ENCODE peak calls at places on chromosomes 5 and 9, in six cellular contexts. T is endothelial cell of umbilical vein, K is K562, L is A549, U is HepG2, E is H1. Q is an unnamed sample.

GRCh38 chr5:154369682-154370081 is 76.1 kb upstream of the SAP30L start:
- DNase-seq in T (no peak), K (peak; percentile 30), L (no peak), U (no peak), E (no peak), Q (no peak)

GRCh38 chr9:34653610-34654072 is 1.7 kb downstream of the IL11RA start:
- DNase-seq in T (peak; percentile 24), K (no peak), L (no peak), U (no peak), E (no peak), Q (no peak)

GRCh38 chr5:124453221-124454032 is 293.0 kb downstream of the ZNF608 start:
- DNase-seq in T (no peak), K (no peak), L (no peak), U (no peak), E (no peak), Q (no peak)

GRCh38 chr9:123269316-123269715 is 930 bp upstream of the STRBP start:
- DNase-seq in T (no peak), K (no peak), L (no peak), U (no peak), E (no peak), Q (peak; percentile 17)

GRCh38 chr9:72951043-72951442 is 1.8 kb downstream of the ALDH1A1 start:
- DNase-seq in T (peak; percentile 37), K (peak; percentile 31), L (peak; percentile 75), U (peak; percentile 24), E (no peak), Q (no peak)

GRCh38 chr9:86591472-86591871 is 237.3 kb upstream of the TUT7 start:
- DNase-seq in T (no peak), K (no peak), L (no peak), U (no peak), E (no peak), Q (no peak)

GRCh38 chr5:40860711-40861110 is 19.5 kb downstream of the CARD6 start:
- DNase-seq in T (no peak), K (no peak), L (no peak), U (no peak), E (no peak), Q (no peak)

GRCh38 chr5:33810491-33811120 is 81.2 kb downstream of the ADAMTS12 start:
- DNase-seq in T (peak; percentile 9), K (no peak), L (no peak), U (no peak), E (no peak), Q (no peak)

GRCh38 chr5:10301266-10301665 is 6.4 kb downstream of the CMBL start:
- DNase-seq in T (no peak), K (peak; percentile 84), L (no peak), U (no peak), E (no peak), Q (no peak)

GRCh38 chr5:154514331-154514730 is 36.3 kb upstream of the HAND1 start:
- DNase-seq in T (no peak), K (no peak), L (no peak), U (no peak), E (no peak), Q (no peak)

GRCh38 chr9:1771094-1771493 is 244.1 kb upstream of the SMARCA2 start:
- DNase-seq in T (no peak), K (no peak), L (no peak), U (no peak), E (no peak), Q (no peak)

GRCh38 chr5:1501372-1502045 is 22.3 kb downstream of the LPCAT1 start:
- DNase-seq in T (no peak), K (no peak), L (no peak), U (no peak), E (no peak), Q (no peak)

GRCh38 chr5:1502046-1502736 is 21.6 kb downstream of the LPCAT1 start:
- DNase-seq in T (no peak), K (peak; percentile 75), L (no peak), U (no peak), E (no peak), Q (no peak)

GRCh38 chr5:1499851-1500250 is 23.9 kb downstream of the LPCAT1 start:
- DNase-seq in T (no peak), K (no peak), L (no peak), U (no peak), E (no peak), Q (no peak)

GRCh38 chr5:1498623-1499416 is 24.9 kb downstream of the LPCAT1 start:
- DNase-seq in T (no peak), K (no peak), L (no peak), U (no peak), E (no peak), Q (no peak)

DNA sequence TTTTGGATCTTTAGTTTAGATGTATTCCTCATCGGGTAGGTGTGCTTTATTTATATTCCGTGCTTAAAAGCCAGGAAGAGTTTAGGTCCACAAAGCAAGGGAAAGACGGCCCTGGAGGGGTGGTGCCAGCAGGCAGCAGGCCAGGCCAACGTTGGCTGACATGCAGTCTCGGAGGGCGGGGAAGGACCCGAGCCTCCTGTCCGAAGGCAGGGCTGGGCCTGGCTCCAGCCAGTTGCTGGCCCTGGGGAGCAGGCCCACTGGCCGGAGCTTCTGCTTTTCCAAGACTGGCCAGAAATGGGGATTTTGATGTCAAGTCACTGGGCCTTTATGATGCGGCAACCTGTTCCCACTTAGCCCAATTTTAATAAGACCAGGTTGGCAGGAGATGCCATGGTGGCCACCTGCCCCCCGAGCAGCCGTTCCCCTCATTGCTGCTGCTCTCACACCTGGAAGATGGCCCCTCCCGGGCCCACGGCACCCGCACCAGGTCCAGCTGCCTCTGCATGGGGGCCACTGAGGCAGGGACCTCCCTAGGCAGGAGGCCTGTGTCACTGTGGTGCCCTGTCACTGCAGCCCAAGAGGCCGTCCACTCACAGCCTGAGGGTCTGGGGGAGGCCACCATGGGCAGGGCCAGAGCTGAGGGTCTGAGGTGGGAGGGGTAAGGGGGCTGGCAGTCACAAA is 23.2 kb downstream of the LPCAT1 start:
- DNase-seq in T (no peak), K (no peak), L (no peak), U (no peak), E (no peak), Q (no peak)
- TF ChIP-seq JUN in T (no peak), K (no peak), L (no peak), U (no peak), E (no peak), Q (no peak)

GRCh38 chr9:32665101-32665500 is 29.6 kb upstream of the TAF1L start:
- DNase-seq in T (no peak), K (no peak), L (peak; percentile 45), U (no peak), E (no peak), Q (no peak)
- TF ChIP-seq JUN in T (no peak), K (no peak), L (no peak), U (no peak), E (no peak), Q (no peak)

GRCh38 chr9:125663127-125663526 is 43.9 kb downstream of the MAPKAP1 start:
- DNase-seq in T (peak; percentile 88), K (peak; percentile 18), L (peak; percentile 35), U (no peak), E (no peak), Q (no peak)
- TF ChIP-seq JUN in T (peak; percentile 99), K (peak; percentile 61), L (no peak), U (no peak), E (no peak), Q (no peak)

GRCh38 chr5:125597338-125597737 is 825.9 kb upstream of the GRAMD2B start:
- DNase-seq in T (no peak), K (no peak), L (no peak), U (no peak), E (no peak), Q (no peak)
- TF ChIP-seq JUN in T (no peak), K (no peak), L (no peak), U (no peak), E (no peak), Q (no peak)

DNA sequence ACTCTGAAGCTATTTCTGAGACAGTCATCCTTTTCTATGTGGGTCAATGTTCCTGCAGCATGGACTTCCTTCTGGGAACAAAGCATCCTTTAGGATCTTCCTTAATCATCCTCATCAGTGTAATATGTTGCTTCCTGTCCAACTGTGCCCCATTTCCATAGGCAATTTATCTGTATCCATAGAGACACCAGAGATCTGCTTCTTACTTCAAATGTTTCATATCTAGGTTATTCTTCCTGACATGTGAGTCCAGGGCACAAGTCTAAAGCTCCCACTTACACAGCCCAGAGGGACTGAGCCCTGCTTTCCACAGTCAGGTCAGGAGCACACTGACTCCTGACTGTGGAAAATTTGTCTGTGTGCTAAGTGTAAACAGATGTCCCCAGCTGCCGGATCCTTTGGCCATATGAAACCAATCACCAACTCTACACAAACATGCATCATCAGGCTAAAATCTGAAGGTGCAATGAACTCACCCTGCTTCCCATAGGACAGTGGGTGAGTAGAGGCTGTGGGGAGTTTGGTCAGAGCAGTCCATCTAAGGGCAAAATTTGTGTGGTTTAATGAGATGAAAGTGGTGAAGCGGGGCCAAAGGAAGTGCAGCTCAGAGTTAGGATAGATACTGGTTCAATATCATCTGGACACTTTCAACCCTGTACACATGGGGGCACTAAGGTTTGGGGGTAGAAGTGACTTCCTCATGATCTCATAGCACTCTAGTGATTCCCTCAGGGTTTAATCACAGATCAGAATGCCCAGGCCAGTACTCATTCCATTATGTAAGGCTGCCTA is 85.2 kb upstream of the TNC start:
- DNase-seq in T (no peak), K (no peak), L (no peak), U (no peak), E (no peak), Q (no peak)
- TF ChIP-seq JUN in T (no peak), K (no peak), L (no peak), U (no peak), E (no peak), Q (no peak)

GRCh38 chr9:33344145-33344544 is 53.8 kb downstream of the NFX1 start:
- DNase-seq in T (no peak), K (no peak), L (peak; percentile 44), U (no peak), E (peak; percentile 16), Q (no peak)

GRCh38 chr9:33341182-33341581 is 50.9 kb downstream of the NFX1 start:
- DNase-seq in T (no peak), K (peak; percentile 46), L (no peak), U (no peak), E (no peak), Q (no peak)

DNA sequence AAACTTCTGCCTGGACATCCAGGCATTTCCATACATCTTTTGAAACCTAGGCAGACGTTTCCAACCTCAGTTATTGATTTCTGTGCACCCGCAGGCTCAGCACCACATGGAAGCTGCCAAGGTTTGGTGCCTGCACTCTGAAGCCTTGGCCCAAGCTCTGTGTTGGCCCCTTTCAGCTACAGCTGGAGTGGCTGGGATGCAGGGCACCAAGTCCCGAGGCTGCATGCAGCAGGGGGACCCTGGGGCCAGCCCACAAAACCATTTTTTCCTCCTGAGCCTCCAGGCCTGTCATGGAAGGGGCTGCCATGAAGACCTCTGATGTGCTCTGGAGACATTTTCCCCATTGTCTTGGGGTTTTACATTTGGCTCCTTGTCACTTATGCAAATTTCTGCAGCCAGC is 49.9 kb downstream of the NFX1 start:
- DNase-seq in T (no peak), K (peak; percentile 21), L (no peak), U (no peak), E (peak; percentile 45), Q (no peak)
- TF ChIP-seq JUN in T (no peak), K (no peak), L (no peak), U (no peak), E (no peak), Q (no peak)

GRCh38 chr5:173412566-173412965 is 84.4 kb upstream of the STC2 start:
- DNase-seq in T (no peak), K (no peak), L (no peak), U (no peak), E (no peak), Q (no peak)
- TF ChIP-seq JUN in T (no peak), K (no peak), L (no peak), U (no peak), E (no peak), Q (no peak)